ENCODE peak calls at places on chromosomes 1 and 21, in five cellular contexts. One of them, this sample, is unnamed.

GRCh38 chr1:203148127-203148526 is 20.6 kb downstream of the ADORA1 start:
- DNase-seq in AG04450: no peak
- DNase-seq in astrocyte: no peak
- DNase-seq in SK-N-SH: no peak
- DNase-seq in breast epithelium: no peak
- DNase-seq in this sample: no peak

GRCh38 chr1:232921416-232921815 is 29.0 kb upstream of the NTPCR start:
- DNase-seq in SK-N-SH: no peak
- DNase-seq in AG04450: no peak
- DNase-seq in breast epithelium: no peak
- DNase-seq in astrocyte: no peak
- DNase-seq in this sample: no peak

GRCh38 chr1:186617860-186618780 is 62.1 kb downstream of the PTGS2 start:
- DNase-seq in SK-N-SH: no peak
- DNase-seq in breast epithelium: peak
- DNase-seq in AG04450: no peak
- DNase-seq in astrocyte: peak
- DNase-seq in this sample: no peak

GRCh38 chr1:1911390-1912041 is 3.5 kb upstream of the CALML6 start:
- DNase-seq in breast epithelium: no peak
- DNase-seq in SK-N-SH: no peak
- DNase-seq in astrocyte: no peak
- DNase-seq in AG04450: no peak
- DNase-seq in this sample: no peak

GRCh38 chr1:224430511-224431113 is 4.0 kb downstream of the WDR26 start:
- DNase-seq in AG04450: no peak
- DNase-seq in breast epithelium: no peak
- DNase-seq in astrocyte: peak
- DNase-seq in SK-N-SH: no peak
- DNase-seq in this sample: no peak

GRCh38 chr1:13462682-13463081 is 51.1 kb downstream of the LRRC38 start:
- DNase-seq in breast epithelium: no peak
- DNase-seq in SK-N-SH: no peak
- DNase-seq in astrocyte: no peak
- DNase-seq in AG04450: no peak
- DNase-seq in this sample: no peak

GRCh38 chr1:46719689-46720088 is 775 bp upstream of the EFCAB14 start:
- DNase-seq in astrocyte: no peak
- DNase-seq in AG04450: no peak
- DNase-seq in breast epithelium: no peak
- DNase-seq in SK-N-SH: no peak
- DNase-seq in this sample: no peak

GRCh38 chr1:18588093-18588492 is 42.6 kb upstream of the PAX7 start:
- DNase-seq in astrocyte: no peak
- DNase-seq in breast epithelium: no peak
- DNase-seq in SK-N-SH: no peak
- DNase-seq in AG04450: no peak
- DNase-seq in this sample: no peak

GRCh38 chr1:42736152-42736551 is 3.9 kb downstream of the CLDN19 start:
- DNase-seq in astrocyte: no peak
- DNase-seq in AG04450: no peak
- DNase-seq in breast epithelium: no peak
- DNase-seq in SK-N-SH: peak
- DNase-seq in this sample: no peak

GRCh38 chr1:194252189-194252588 is 1065.8 kb upstream of the B3GALT2 start:
- DNase-seq in SK-N-SH: no peak
- DNase-seq in breast epithelium: no peak
- DNase-seq in astrocyte: peak
- DNase-seq in AG04450: peak
- DNase-seq in this sample: no peak

GRCh38 chr1:221816899-221817298 is 75.0 kb upstream of the DUSP10 start:
- DNase-seq in breast epithelium: no peak
- DNase-seq in SK-N-SH: no peak
- DNase-seq in astrocyte: peak
- DNase-seq in AG04450: peak
- DNase-seq in this sample: no peak

GRCh38 chr1:219317762-219318353 is 144.2 kb downstream of the LYPLAL1 start:
- DNase-seq in SK-N-SH: no peak
- DNase-seq in AG04450: no peak
- DNase-seq in astrocyte: no peak
- DNase-seq in breast epithelium: no peak
- DNase-seq in this sample: no peak

GRCh38 chr21:44656868-44657267 is 864 bp upstream of the KRTAP12-3 start:
- DNase-seq in AG04450: no peak
- DNase-seq in astrocyte: no peak
- DNase-seq in breast epithelium: no peak
- DNase-seq in SK-N-SH: no peak
- DNase-seq in this sample: no peak

DNA sequence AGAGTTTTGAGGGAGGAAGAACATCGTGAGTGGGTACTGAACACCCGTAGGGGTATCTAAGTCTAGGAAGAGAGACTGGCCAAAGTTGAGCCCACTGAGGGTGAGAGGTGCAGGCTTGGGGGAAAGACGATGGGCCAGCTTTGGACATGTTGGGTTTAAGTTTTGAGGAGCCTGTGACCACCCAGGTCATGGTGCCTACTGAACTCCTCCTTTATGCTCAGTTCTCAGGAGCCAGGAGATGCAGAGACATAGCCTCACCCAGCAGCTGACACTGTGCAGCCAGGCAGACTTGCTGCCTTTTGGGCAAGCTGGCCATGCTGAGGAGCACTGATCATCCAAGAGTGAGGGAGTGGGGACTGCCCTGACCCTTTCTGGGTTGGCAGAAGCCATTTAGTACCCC is 72.3 kb downstream of the TNR start:
- DNase-seq in breast epithelium: no peak
- DNase-seq in AG04450: no peak
- DNase-seq in SK-N-SH: no peak
- DNase-seq in astrocyte: no peak
- DNase-seq in this sample: no peak
- H3K4me3 ChIP-seq in breast epithelium: no peak
- H3K4me3 ChIP-seq in AG04450: no peak
- H3K4me3 ChIP-seq in SK-N-SH: no peak
- H3K4me3 ChIP-seq in astrocyte: no peak
- H3K4me3 ChIP-seq in this sample: no peak

GRCh38 chr1:245825128-245825901 is 670.5 kb downstream of the KIF26B start:
- DNase-seq in AG04450: no peak
- DNase-seq in astrocyte: no peak
- DNase-seq in SK-N-SH: no peak
- DNase-seq in breast epithelium: no peak
- DNase-seq in this sample: no peak
- TF ChIP-seq CTCF in AG04450: peak
- TF ChIP-seq CTCF in astrocyte: no peak
- TF ChIP-seq CTCF in SK-N-SH: no peak
- TF ChIP-seq CTCF in breast epithelium: no peak
- TF ChIP-seq CTCF in this sample: no peak

DNA sequence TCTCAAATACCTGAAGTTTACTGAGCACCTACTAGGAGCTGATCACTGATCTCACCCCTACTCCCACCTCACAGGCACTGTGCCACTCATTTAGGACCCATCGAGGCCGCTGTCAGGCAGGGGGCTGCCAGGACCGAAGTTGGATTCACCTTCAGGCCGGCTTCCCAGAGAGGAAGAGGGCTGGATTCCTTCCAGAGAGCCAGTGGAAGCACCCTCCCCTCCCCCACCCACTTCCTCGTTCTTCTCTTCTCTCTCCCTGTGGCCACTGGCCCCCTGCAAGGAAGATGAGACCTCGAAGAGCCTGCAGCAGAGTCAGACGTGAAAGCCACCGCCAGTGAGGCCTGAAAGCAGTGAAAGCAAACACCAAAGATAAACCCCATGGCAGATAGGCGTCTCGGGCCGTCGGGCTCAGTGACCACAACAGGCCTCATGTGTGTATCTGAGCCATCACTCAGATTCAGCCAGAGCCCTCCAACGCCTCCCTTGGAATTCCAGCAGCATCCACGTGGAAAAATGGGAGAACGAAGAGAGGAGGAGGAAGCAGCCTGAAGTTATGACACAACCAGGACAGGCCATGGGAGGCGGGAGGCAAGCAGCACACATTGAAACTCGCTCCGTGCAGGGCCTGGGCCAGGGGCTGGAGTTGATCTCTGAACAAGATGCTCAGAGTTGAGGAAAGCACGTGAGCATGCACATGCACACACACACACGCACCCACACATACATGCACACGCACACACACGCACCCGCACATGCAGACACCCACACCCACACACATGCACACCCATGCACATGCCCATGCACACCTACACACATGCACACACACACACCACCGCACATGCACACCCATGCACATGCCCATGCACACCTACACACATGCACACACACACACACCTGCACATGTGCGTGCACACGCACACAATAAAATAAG is 6.2 kb upstream of the AGTRAP start:
- DNase-seq in astrocyte: no peak
- DNase-seq in breast epithelium: no peak
- DNase-seq in AG04450: no peak
- DNase-seq in SK-N-SH: no peak
- DNase-seq in this sample: no peak
- H3K4me3 ChIP-seq in astrocyte: no peak
- H3K4me3 ChIP-seq in breast epithelium: no peak
- H3K4me3 ChIP-seq in AG04450: no peak
- H3K4me3 ChIP-seq in SK-N-SH: no peak
- H3K4me3 ChIP-seq in this sample: no peak

GRCh38 chr1:57450981-57451380 is 27.1 kb upstream of the DAB1 start:
- DNase-seq in AG04450: no peak
- DNase-seq in astrocyte: no peak
- DNase-seq in SK-N-SH: no peak
- DNase-seq in breast epithelium: no peak
- DNase-seq in this sample: no peak
- TF ChIP-seq CTCF in AG04450: no peak
- TF ChIP-seq CTCF in astrocyte: no peak
- TF ChIP-seq CTCF in SK-N-SH: no peak
- TF ChIP-seq CTCF in breast epithelium: no peak
- TF ChIP-seq CTCF in this sample: no peak

GRCh38 chr1:29120367-29120766 is 3.3 kb downstream of the TMEM200B start:
- DNase-seq in astrocyte: no peak
- DNase-seq in breast epithelium: no peak
- DNase-seq in SK-N-SH: no peak
- DNase-seq in AG04450: no peak
- DNase-seq in this sample: no peak
- H3K4me3 ChIP-seq in astrocyte: no peak
- H3K4me3 ChIP-seq in breast epithelium: no peak
- H3K4me3 ChIP-seq in SK-N-SH: no peak
- H3K4me3 ChIP-seq in AG04450: no peak
- H3K4me3 ChIP-seq in this sample: no peak

GRCh38 chr1:11842154-11843041 is 5.2 kb downstream of the NPPA start:
- DNase-seq in astrocyte: no peak
- DNase-seq in AG04450: no peak
- DNase-seq in breast epithelium: no peak
- DNase-seq in SK-N-SH: peak
- DNase-seq in this sample: no peak

GRCh38 chr1:11841245-11842153 is 6.1 kb downstream of the NPPA start:
- DNase-seq in SK-N-SH: peak
- DNase-seq in breast epithelium: no peak
- DNase-seq in astrocyte: no peak
- DNase-seq in AG04450: no peak
- DNase-seq in this sample: no peak

GRCh38 chr1:11850121-11850520 is 2.5 kb upstream of the NPPA start:
- DNase-seq in breast epithelium: no peak
- DNase-seq in SK-N-SH: no peak
- DNase-seq in AG04450: no peak
- DNase-seq in astrocyte: no peak
- DNase-seq in this sample: no peak

GRCh38 chr1:11847667-11848445 is at the start of gene NPPA:
- DNase-seq in astrocyte: no peak
- DNase-seq in SK-N-SH: peak
- DNase-seq in breast epithelium: no peak
- DNase-seq in AG04450: no peak
- DNase-seq in this sample: no peak

DNA sequence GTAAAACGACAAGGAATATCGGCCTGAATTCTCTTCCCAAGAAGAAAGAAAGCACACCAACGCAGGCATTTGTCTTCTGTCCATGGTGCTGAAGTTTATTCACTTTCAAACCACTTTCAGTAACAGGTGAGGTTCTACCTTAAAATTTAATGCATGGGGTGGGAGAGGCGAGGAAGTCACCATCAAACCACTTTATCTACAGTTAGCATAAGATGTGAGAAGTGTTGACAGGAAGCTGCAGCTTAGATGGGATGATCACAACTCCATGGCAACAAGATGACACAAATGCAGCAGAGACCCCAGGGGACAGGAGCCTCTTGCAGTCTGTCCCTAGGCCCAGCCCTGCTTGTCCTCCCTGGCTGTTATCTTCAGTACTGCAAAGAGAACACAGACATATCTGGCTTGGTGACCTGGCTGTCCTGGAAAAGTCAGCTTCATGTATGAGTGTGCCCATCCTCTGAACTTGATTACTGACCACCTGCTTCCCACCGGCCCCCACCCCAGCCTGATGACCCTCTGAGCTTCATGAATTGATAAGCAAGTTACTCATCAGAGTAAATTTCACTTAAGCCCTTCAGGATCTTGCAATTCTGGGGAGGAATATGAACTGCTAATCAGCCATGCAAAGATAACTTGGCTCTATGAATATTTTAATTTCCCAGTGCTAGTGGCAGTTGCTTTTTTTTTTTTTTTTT is 1.8 kb downstream of the NPPA start:
- DNase-seq in astrocyte: no peak
- DNase-seq in AG04450: no peak
- DNase-seq in SK-N-SH: peak
- DNase-seq in breast epithelium: no peak
- DNase-seq in this sample: no peak
- TF ChIP-seq CTCF in astrocyte: no peak
- TF ChIP-seq CTCF in AG04450: no peak
- TF ChIP-seq CTCF in SK-N-SH: no peak
- TF ChIP-seq CTCF in breast epithelium: no peak
- TF ChIP-seq CTCF in this sample: no peak

GRCh38 chr1:12055259-12055658 is 7.8 kb upstream of the TNFRSF8 start:
- DNase-seq in breast epithelium: no peak
- DNase-seq in SK-N-SH: no peak
- DNase-seq in AG04450: no peak
- DNase-seq in astrocyte: no peak
- DNase-seq in this sample: no peak
- H3K4me3 ChIP-seq in breast epithelium: no peak
- H3K4me3 ChIP-seq in SK-N-SH: no peak
- H3K4me3 ChIP-seq in AG04450: no peak
- H3K4me3 ChIP-seq in astrocyte: no peak
- H3K4me3 ChIP-seq in this sample: no peak

GRCh38 chr1:206878456-206878855 is 13.0 kb downstream of the IL20 start:
- DNase-seq in SK-N-SH: no peak
- DNase-seq in AG04450: no peak
- DNase-seq in breast epithelium: no peak
- DNase-seq in astrocyte: no peak
- DNase-seq in this sample: no peak
- TF ChIP-seq CTCF in SK-N-SH: peak
- TF ChIP-seq CTCF in AG04450: no peak
- TF ChIP-seq CTCF in breast epithelium: no peak
- TF ChIP-seq CTCF in astrocyte: no peak
- TF ChIP-seq CTCF in this sample: no peak